ENCODE peak calls at places on chromosomes 11 and 22, in nine cellular contexts. V is activated B cell treated with CpG ODN at 0.5 μM for 24 hours, I is brain microvascular endothelial cell, G is stomach, A is A549, B is astrocyte of the spinal cord, N is BE2C, W is choroid plexus epithelial cell, E is GM13977. R is an unnamed sample.

GRCh38 chr22:49607821-49608220 is 219.9 kb downstream of the BRD1 start:
- DNase-seq in V (no peak), I (no peak), E (no peak), A (no peak), W (no peak), N (no peak), G (no peak), B (no peak), R (no peak)

GRCh38 chr22:27247691-27248434 is 553.7 kb downstream of the MN1 start:
- DNase-seq in G (no peak), N (no peak), W (peak), A (no peak), V (no peak), B (no peak), I (no peak), E (no peak), R (no peak)

GRCh38 chr11:106482920-106483761 is 405.7 kb downstream of the AASDHPPT start:
- DNase-seq in I (peak), W (peak), V (no peak), N (peak), G (no peak), B (peak), E (no peak), A (no peak), R (no peak)

GRCh38 chr22:30325065-30325720 is 1.5 kb downstream of the TBC1D10A start:
- DNase-seq in A (peak), V (no peak), I (peak), B (peak), E (no peak), N (no peak), G (peak), W (peak), R (no peak)

GRCh38 chr11:1128333-1129142 is 29.2 kb upstream of the MUC5AC start:
- DNase-seq in I (no peak), N (no peak), V (peak), W (no peak), A (no peak), B (no peak), E (no peak), G (peak), R (no peak)

GRCh38 chr22:31876156-31877035 is 67.9 kb upstream of the YWHAH start:
- DNase-seq in B (no peak), I (no peak), N (no peak), E (no peak), G (no peak), A (no peak), V (no peak), W (no peak), R (no peak)

GRCh38 chr22:18032455-18033101 is 8.2 kb upstream of the MICAL3 start:
- DNase-seq in G (no peak), A (no peak), W (no peak), I (peak), E (no peak), N (no peak), B (peak), V (no peak), R (no peak)

GRCh38 chr11:63814383-63814736 is 1.1 kb downstream of the SPINDOC start:
- DNase-seq in N (no peak), B (no peak), W (peak), I (no peak), A (no peak), E (no peak), G (no peak), V (no peak), R (no peak)

GRCh38 chr11:384511-384910 is 9.5 kb upstream of the PKP3 start:
- DNase-seq in W (no peak), V (no peak), E (no peak), A (no peak), G (no peak), N (no peak), B (no peak), I (no peak), R (no peak)

GRCh38 chr11:67289651-67290479 is 762 bp downstream of the ANKRD13D start:
- DNase-seq in E (no peak), V (no peak), G (no peak), B (no peak), N (no peak), W (no peak), I (no peak), A (no peak), R (no peak)

GRCh38 chr11:67288198-67288451 is 978 bp upstream of the ANKRD13D start:
- DNase-seq in G (no peak), E (no peak), I (no peak), W (no peak), A (no peak), V (no peak), B (no peak), N (no peak), R (no peak)

GRCh38 chr11:67289226-67289650 is at the start of gene ANKRD13D:
- DNase-seq in A (no peak), E (no peak), I (no peak), G (peak), B (no peak), V (no peak), N (no peak), W (no peak), R (no peak)

GRCh38 chr11:67287355-67288197 is 1.5 kb upstream of the ANKRD13D start:
- DNase-seq in A (no peak), B (no peak), E (no peak), G (no peak), I (no peak), V (no peak), N (no peak), W (no peak), R (no peak)

DNA sequence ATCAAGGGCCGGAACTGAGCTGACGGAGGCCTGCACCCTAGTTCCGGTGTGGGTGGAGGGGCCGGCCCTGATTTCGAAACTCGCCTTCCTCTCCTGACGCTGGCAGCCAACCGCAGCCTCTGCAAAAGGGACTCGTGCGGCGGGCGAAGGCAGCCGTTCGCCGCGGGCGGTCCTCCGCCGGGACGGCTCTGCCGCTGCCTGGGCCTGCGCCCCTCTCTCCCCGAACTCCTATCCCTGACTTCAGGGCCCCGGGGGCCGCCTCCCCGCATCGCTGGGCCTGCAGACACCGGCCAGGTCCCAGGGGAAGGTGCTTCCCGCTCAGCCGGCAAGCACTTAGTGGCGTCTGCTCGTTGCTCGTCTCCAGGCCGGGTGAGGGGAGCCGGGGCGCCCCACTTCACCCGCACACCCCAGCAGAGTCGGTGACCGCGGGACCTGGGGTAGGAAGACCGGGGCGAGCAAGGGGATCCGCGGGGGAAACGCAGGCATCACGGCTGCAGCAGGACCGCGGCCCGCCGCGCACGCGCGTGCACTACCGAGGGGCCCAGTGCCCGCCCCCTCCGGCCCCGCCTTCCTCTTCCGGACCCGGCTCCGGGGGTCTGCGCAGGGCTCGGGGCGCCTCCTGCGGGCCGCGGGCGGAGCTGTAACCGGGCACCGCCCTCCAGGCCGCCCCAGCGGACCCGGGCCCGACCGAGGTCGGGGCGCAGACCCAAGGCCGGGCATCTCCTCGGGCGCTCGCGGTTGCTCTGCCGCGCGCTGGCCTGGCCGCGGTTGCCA is 464 bp upstream of the ANKRD13D start:
- DNase-seq in I (peak), N (peak), B (peak), V (peak), A (peak), W (peak), G (peak), E (peak), R (no peak)
- TF ChIP-seq CTCF in I (peak), N (no peak), B (peak), V (no peak), A (peak), W (no peak), G (peak), E (peak), R (peak)

GRCh38 chr22:42632096-42632495 is 8.3 kb downstream of the ATP5MGL start:
- DNase-seq in W (peak), V (no peak), I (no peak), A (peak), G (no peak), E (no peak), N (peak), B (no peak), R (no peak)
- TF ChIP-seq CTCF in W (peak), V (no peak), I (peak), A (no peak), G (peak), E (peak), N (peak), B (peak), R (peak)

GRCh38 chr11:77778549-77778948 is 42.0 kb downstream of the RSF1 start:
- DNase-seq in E (no peak), V (no peak), G (no peak), I (no peak), W (no peak), N (no peak), A (no peak), B (no peak), R (no peak)

GRCh38 chr11:77779935-77780334 is 40.6 kb downstream of the RSF1 start:
- DNase-seq in V (no peak), N (no peak), A (no peak), G (no peak), I (peak), B (peak), E (no peak), W (peak), R (no peak)

GRCh38 chr11:77778118-77778517 is 42.4 kb downstream of the RSF1 start:
- DNase-seq in V (no peak), N (no peak), W (no peak), A (no peak), I (no peak), B (no peak), G (no peak), E (no peak), R (no peak)

GRCh38 chr11:77775941-77776340 is 44.6 kb downstream of the RSF1 start:
- DNase-seq in N (no peak), A (no peak), B (no peak), G (no peak), V (no peak), I (no peak), W (no peak), E (no peak), R (no peak)

GRCh38 chr11:77776455-77776854 is 44.1 kb downstream of the RSF1 start:
- DNase-seq in G (no peak), A (no peak), E (no peak), B (peak), W (peak), I (no peak), N (no peak), V (no peak), R (no peak)
- TF ChIP-seq CTCF in G (no peak), A (peak), E (peak), B (no peak), W (no peak), I (peak), N (peak), V (no peak), R (no peak)

DNA sequence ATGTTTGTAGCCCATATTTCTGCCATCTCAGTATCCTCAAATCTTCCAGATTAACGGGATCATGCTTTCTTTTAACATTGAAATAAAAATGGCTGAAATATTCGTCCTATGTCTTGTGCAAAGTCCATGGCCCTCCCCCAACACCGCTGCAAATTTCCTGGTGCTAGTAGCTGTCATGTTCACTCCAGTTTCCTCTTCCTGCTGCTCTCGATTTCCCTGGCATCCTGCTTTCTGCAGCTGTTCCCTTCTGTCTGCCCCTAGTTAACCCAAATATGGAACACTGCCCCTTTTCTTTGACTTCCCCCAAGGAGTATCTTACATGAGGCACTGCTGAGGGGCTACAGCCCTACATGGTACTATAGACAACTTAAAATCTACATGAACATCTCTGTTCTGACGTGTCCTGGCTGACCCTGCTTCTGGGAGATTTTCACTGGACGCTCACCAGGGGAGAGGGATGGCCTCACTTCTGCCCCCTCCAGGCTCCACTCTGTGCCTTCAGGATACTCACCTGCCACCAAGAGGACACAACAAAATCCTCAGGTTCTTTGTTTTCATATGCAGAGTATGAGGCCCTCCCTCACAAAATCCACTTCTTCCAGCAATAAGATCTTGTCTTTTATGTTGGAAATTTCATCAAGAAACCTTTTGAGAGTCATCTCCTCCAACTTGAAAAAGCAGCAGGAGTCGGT is 29.4 kb upstream of the SCUBE2 start:
- DNase-seq in A (peak), B (no peak), W (no peak), V (no peak), E (no peak), N (peak), G (no peak), I (no peak), R (no peak)
- TF ChIP-seq CTCF in A (peak), B (peak), W (peak), V (no peak), E (peak), N (peak), G (no peak), I (peak), R (no peak)

DNA sequence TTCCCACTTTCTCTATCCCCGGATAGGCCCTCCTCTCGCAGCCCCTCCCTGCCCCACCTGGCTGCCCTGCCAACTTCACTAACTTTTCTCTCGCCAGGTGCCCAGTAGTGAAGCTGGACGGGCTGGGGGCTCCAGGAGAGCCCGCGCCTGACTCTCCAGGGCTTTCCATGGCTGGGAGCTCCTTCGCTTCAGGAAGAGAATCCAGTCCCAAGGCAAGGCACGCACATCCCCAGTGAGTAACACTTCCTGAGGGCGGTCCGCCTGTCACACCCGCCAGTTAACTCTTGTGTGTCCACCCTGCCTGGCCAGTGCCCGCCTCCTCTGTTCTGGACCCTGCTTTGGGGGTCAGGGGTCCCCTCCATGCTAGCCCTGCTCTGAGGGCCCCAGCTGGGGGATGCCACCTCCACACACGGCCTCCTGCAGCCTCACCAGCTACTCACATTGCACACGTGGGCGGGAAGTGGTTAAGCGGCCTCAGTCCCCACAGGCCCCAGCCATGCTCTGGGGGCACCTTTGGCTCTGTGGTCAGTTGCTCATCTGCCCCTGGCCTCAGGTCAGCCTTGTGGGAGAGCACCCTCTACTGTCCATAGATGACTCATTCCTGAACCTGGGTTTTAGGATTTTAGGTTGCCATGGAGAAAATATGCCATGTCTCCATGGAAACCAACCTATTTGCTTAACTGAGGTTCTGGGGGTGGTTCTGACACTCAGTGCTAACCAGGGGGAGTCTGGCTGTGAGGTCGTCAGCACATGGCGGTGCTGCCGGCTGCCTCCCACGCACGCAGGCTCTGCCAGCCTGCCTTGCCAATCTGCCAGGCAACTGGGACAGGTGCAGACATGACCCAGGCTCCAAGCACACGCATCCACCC is at the start of gene RIN1:
- DNase-seq in I (peak), N (peak), W (peak), E (peak), B (peak), G (peak), V (no peak), A (peak), R (peak)
- TF ChIP-seq CTCF in I (peak), N (peak), W (peak), E (peak), B (peak), G (no peak), V (no peak), A (peak), R (peak)

DNA sequence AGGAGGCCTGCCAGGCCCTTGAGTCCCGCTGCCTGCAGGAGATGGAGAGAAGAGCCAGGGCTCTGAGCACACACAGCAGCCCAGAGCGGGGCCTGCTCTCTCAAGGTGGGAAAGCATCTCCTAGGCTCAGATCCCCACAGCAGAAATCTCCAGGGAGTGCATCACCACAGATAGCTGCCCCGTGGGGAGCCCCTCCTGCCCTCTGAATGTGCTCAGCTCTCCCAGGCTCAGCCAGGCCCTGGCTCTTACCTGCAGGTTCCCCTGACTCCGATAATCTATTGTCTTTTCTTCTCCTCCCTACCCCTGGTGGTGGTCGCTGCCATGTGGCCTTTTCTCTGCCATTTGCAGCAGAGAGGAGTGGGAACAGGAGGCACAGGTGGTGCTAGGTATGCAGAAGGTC is 49.9 kb downstream of the BTG4 start:
- DNase-seq in A (no peak), I (no peak), V (no peak), B (no peak), N (no peak), E (peak), W (no peak), G (no peak), R (no peak)
- TF ChIP-seq CTCF in A (no peak), I (no peak), V (no peak), B (no peak), N (no peak), E (no peak), W (no peak), G (no peak), R (no peak)

DNA sequence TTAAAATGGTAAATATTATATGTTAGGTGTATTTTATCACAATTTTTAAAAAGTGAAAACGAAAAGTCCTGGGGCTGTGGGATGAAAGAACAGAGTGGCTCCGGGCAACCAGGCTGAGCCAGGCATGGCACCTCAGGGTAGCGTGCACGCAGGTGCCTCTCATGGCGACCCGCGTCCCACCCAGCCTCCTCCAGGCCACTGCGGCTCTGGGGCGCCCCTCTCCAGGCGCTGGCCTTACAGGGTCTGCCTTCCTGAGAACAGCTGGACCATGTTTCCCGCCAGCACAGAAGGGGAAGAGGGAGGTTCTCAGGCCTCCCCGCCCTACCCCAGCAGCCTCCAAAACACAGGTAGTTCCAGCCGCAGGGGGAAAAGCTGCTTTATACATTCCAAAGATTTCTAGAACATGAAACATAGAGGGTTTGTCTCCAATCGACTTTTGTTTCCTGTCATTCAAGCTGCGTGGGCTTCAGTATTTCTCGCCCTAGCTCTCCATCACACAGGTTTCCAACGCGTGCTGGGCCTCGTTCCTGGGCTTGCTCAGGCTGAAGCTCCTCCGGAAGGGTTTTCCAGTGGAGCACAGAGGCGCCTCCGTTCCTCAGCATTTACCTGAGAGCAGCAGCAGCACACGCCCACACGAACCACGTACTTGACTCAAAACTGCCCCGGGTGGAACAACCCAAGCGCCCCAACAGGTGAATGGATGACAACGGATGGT is 10.5 kb downstream of the EHD1 start:
- DNase-seq in N (no peak), I (no peak), E (no peak), V (no peak), B (no peak), W (no peak), G (no peak), A (no peak), R (no peak)
- TF ChIP-seq CTCF in N (no peak), I (no peak), E (no peak), V (no peak), B (no peak), W (no peak), G (no peak), A (no peak), R (no peak)

GRCh38 chr11:117618273-117618672 is 178.7 kb downstream of the DSCAML1 start:
- DNase-seq in B (no peak), V (no peak), I (no peak), E (no peak), A (no peak), W (no peak), N (no peak), G (no peak), R (no peak)

GRCh38 chr11:117616979-117617378 is 180.0 kb downstream of the DSCAML1 start:
- DNase-seq in G (no peak), I (no peak), W (no peak), V (no peak), E (no peak), N (no peak), A (no peak), B (no peak), R (no peak)

GRCh38 chr11:117613521-117613920 is 183.5 kb downstream of the DSCAML1 start:
- DNase-seq in G (no peak), W (no peak), A (no peak), I (no peak), V (no peak), E (no peak), B (no peak), N (no peak), R (no peak)

GRCh38 chr11:117612111-117612510 is 184.9 kb downstream of the DSCAML1 start:
- DNase-seq in B (no peak), N (no peak), W (no peak), G (no peak), E (no peak), I (no peak), V (no peak), A (no peak), R (no peak)

DNA sequence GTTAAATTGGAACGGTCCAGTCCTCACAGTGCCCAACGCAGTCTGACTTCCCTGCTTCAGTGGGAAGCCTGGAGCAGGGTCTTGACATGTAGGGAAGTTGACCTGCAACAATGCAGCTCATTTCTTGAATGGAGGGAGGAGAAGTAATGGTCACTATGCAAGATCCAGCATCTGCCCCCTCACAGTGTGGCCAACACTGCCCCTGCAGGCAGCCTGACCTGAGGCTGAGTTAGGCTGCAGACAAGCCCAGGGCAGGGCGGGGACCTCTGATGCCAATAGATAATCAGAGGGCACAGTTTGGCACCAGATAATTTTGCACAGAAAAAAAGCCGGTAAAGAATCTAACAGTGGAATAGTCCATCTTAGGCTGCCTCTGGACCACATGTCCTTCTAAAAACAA is 182.3 kb downstream of the DSCAML1 start:
- DNase-seq in I (no peak), N (no peak), B (no peak), E (no peak), V (no peak), A (no peak), G (no peak), W (no peak), R (no peak)
- TF ChIP-seq CTCF in I (peak), N (peak), B (no peak), E (no peak), V (no peak), A (no peak), G (no peak), W (peak), R (no peak)

R was measured in AG09319.